ENCODE peak calls at places on chromosomes 6 and 20, in eight cellular contexts. One of them, this sample, is unnamed. For H3K36me3 and H3K9me3, the result is how much of the 10 kb centered on the place peaks cover.

GRCh38 chr6:170444056-170444505 is 109.0 kb downstream of the PSMB1 start:
- DNase-seq in heart right ventricle: no peak
- DNase-seq in lower lobe of right lung: no peak
- DNase-seq in right atrium auricular region: no peak
- DNase-seq in ascending aorta: no peak
- DNase-seq in PC-3: no peak
- DNase-seq in OCI-LY7: no peak
- DNase-seq in HCT116: no peak
- DNase-seq in this sample: no peak

GRCh38 chr6:114342086-114342825 is 567 bp downstream of the HS3ST5 start:
- DNase-seq in PC-3: peak
- DNase-seq in ascending aorta: no peak
- DNase-seq in OCI-LY7: no peak
- DNase-seq in HCT116: no peak
- DNase-seq in right atrium auricular region: no peak
- DNase-seq in lower lobe of right lung: peak
- DNase-seq in heart right ventricle: no peak
- DNase-seq in this sample: peak

GRCh38 chr6:7390218-7390878 is 740 bp downstream of the RIOK1 start:
- DNase-seq in right atrium auricular region: no peak
- DNase-seq in HCT116: no peak
- DNase-seq in OCI-LY7: peak
- DNase-seq in PC-3: no peak
- DNase-seq in heart right ventricle: no peak
- DNase-seq in lower lobe of right lung: no peak
- DNase-seq in ascending aorta: no peak
- DNase-seq in this sample: no peak

GRCh38 chr6:56652231-56652630 is 9.5 kb upstream of the DST start:
- DNase-seq in heart right ventricle: no peak
- DNase-seq in PC-3: peak
- DNase-seq in OCI-LY7: no peak
- DNase-seq in HCT116: no peak
- DNase-seq in right atrium auricular region: no peak
- DNase-seq in ascending aorta: no peak
- DNase-seq in lower lobe of right lung: no peak
- DNase-seq in this sample: no peak

GRCh38 chr6:97240222-97240621 is 42.8 kb downstream of the MMS22L start:
- DNase-seq in OCI-LY7: no peak
- DNase-seq in ascending aorta: no peak
- DNase-seq in lower lobe of right lung: no peak
- DNase-seq in HCT116: no peak
- DNase-seq in right atrium auricular region: no peak
- DNase-seq in PC-3: peak
- DNase-seq in heart right ventricle: no peak
- DNase-seq in this sample: no peak

GRCh38 chr20:44856847-44857448 is 28.6 kb upstream of the YWHAB start:
- DNase-seq in heart right ventricle: no peak
- DNase-seq in HCT116: no peak
- DNase-seq in right atrium auricular region: no peak
- DNase-seq in PC-3: peak
- DNase-seq in lower lobe of right lung: no peak
- DNase-seq in OCI-LY7: peak
- DNase-seq in ascending aorta: no peak
- DNase-seq in this sample: no peak

GRCh38 chr20:9689041-9689440 is 149.8 kb downstream of the PAK5 start:
- DNase-seq in OCI-LY7: no peak
- DNase-seq in right atrium auricular region: no peak
- DNase-seq in heart right ventricle: no peak
- DNase-seq in ascending aorta: no peak
- DNase-seq in HCT116: no peak
- DNase-seq in PC-3: no peak
- DNase-seq in lower lobe of right lung: no peak
- DNase-seq in this sample: no peak

GRCh38 chr20:62143118-62143975 is at the start of the genes PSMA7 and SS18L1:
- DNase-seq in heart right ventricle: peak
- DNase-seq in ascending aorta: no peak
- DNase-seq in right atrium auricular region: peak
- DNase-seq in lower lobe of right lung: peak
- DNase-seq in PC-3: peak
- DNase-seq in HCT116: peak
- DNase-seq in OCI-LY7: peak
- DNase-seq in this sample: peak

GRCh38 chr6:30781697-30782424 is 37.5 kb upstream of the IER3 start:
- DNase-seq in right atrium auricular region: peak
- DNase-seq in ascending aorta: peak
- DNase-seq in heart right ventricle: peak
- DNase-seq in OCI-LY7: no peak
- DNase-seq in HCT116: peak
- DNase-seq in PC-3: peak
- DNase-seq in lower lobe of right lung: peak
- DNase-seq in this sample: peak

GRCh38 chr6:1819007-1819406 is 209.3 kb downstream of the FOXC1 start:
- DNase-seq in HCT116: no peak
- DNase-seq in right atrium auricular region: no peak
- DNase-seq in lower lobe of right lung: no peak
- DNase-seq in heart right ventricle: no peak
- DNase-seq in OCI-LY7: no peak
- DNase-seq in PC-3: no peak
- DNase-seq in ascending aorta: no peak
- DNase-seq in this sample: no peak

GRCh38 chr20:1122388-1123315 is 4.2 kb downstream of the PSMF1 start:
- DNase-seq in HCT116: no peak
- DNase-seq in OCI-LY7: no peak
- DNase-seq in ascending aorta: no peak
- DNase-seq in lower lobe of right lung: peak
- DNase-seq in right atrium auricular region: no peak
- DNase-seq in heart right ventricle: peak
- DNase-seq in PC-3: peak
- DNase-seq in this sample: peak
- H3K4me3 ChIP-seq in HCT116: no peak
- H3K4me3 ChIP-seq in OCI-LY7: no peak
- H3K4me3 ChIP-seq in ascending aorta: no peak
- H3K4me3 ChIP-seq in lower lobe of right lung: peak
- H3K4me3 ChIP-seq in right atrium auricular region: no peak
- H3K4me3 ChIP-seq in heart right ventricle: peak
- H3K4me3 ChIP-seq in PC-3: no peak
- H3K4me3 ChIP-seq in this sample: no peak

GRCh38 chr6:157928428-157928827 is 53.2 kb upstream of the SYNJ2 start:
- DNase-seq in ascending aorta: no peak
- DNase-seq in OCI-LY7: no peak
- DNase-seq in lower lobe of right lung: no peak
- DNase-seq in HCT116: no peak
- DNase-seq in right atrium auricular region: no peak
- DNase-seq in heart right ventricle: no peak
- DNase-seq in PC-3: no peak
- DNase-seq in this sample: no peak

GRCh38 chr6:157925771-157926170 is 55.9 kb upstream of the SYNJ2 start:
- DNase-seq in right atrium auricular region: no peak
- DNase-seq in OCI-LY7: no peak
- DNase-seq in PC-3: no peak
- DNase-seq in heart right ventricle: no peak
- DNase-seq in lower lobe of right lung: no peak
- DNase-seq in ascending aorta: no peak
- DNase-seq in HCT116: no peak
- DNase-seq in this sample: no peak

GRCh38 chr6:157929765-157930319 is 51.8 kb upstream of the SYNJ2 start:
- DNase-seq in ascending aorta: no peak
- DNase-seq in heart right ventricle: no peak
- DNase-seq in right atrium auricular region: no peak
- DNase-seq in lower lobe of right lung: no peak
- DNase-seq in OCI-LY7: no peak
- DNase-seq in PC-3: no peak
- DNase-seq in HCT116: no peak
- DNase-seq in this sample: no peak

GRCh38 chr6:157929076-157929475 is 52.6 kb upstream of the SYNJ2 start:
- DNase-seq in PC-3: no peak
- DNase-seq in HCT116: no peak
- DNase-seq in ascending aorta: no peak
- DNase-seq in lower lobe of right lung: no peak
- DNase-seq in OCI-LY7: no peak
- DNase-seq in right atrium auricular region: no peak
- DNase-seq in heart right ventricle: no peak
- DNase-seq in this sample: no peak
- H3K36me3 ChIP-seq in PC-3: under half
- H3K36me3 ChIP-seq in HCT116: under half
- H3K36me3 ChIP-seq in ascending aorta: half or more
- H3K36me3 ChIP-seq in lower lobe of right lung: half or more
- H3K36me3 ChIP-seq in OCI-LY7: under half
- H3K36me3 ChIP-seq in right atrium auricular region: half or more
- H3K36me3 ChIP-seq in heart right ventricle: half or more
- H3K36me3 ChIP-seq in this sample: under half

GRCh38 chr6:61044011-61044410 is 1242.0 kb downstream of the KHDRBS2 start:
- DNase-seq in HCT116: no peak
- DNase-seq in heart right ventricle: no peak
- DNase-seq in ascending aorta: no peak
- DNase-seq in lower lobe of right lung: no peak
- DNase-seq in OCI-LY7: no peak
- DNase-seq in PC-3: no peak
- DNase-seq in right atrium auricular region: no peak
- DNase-seq in this sample: no peak
- H3K9me3 ChIP-seq in HCT116: under half
- H3K9me3 ChIP-seq in heart right ventricle: under half
- H3K9me3 ChIP-seq in ascending aorta: under half
- H3K9me3 ChIP-seq in lower lobe of right lung: under half
- H3K9me3 ChIP-seq in OCI-LY7: under half
- H3K9me3 ChIP-seq in PC-3: under half
- H3K9me3 ChIP-seq in right atrium auricular region: under half
- H3K9me3 ChIP-seq in this sample: under half

DNA sequence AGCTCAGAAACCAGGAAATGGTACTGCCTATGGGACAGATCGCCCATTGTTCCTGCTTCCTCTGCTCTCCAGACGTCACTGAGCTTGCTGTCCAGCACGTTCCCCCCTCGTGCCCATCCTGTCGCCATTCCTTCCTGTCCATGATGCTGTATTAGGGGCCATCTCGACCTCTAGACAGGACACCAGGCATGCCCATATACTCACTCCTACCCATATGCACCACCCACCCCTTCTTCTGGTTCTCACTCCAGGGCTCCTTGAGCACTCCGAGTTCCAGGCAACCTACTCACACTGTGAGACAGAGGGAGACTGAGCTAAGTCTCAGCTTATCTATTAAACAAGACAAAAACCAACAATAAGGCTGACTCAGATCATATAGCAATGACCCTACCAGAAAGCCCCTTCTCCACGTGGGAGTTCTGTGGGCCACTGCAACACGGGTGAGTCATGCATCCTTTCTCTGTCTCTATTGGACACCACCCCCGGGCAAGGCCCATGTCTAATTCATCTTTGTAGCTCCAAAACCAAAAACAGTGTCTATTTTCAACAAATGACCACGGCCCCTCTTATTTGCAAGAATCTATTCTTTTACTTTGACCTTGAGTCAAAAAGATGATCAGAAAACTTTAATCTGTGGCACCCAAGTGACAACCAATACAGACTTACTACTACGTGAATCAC is 65.7 kb downstream of the PSMG4 start:
- DNase-seq in heart right ventricle: peak
- DNase-seq in OCI-LY7: no peak
- DNase-seq in lower lobe of right lung: no peak
- DNase-seq in right atrium auricular region: no peak
- DNase-seq in ascending aorta: no peak
- DNase-seq in PC-3: peak
- DNase-seq in HCT116: no peak
- DNase-seq in this sample: no peak
- H3K4me3 ChIP-seq in heart right ventricle: no peak
- H3K4me3 ChIP-seq in OCI-LY7: no peak
- H3K4me3 ChIP-seq in lower lobe of right lung: no peak
- H3K4me3 ChIP-seq in right atrium auricular region: no peak
- H3K4me3 ChIP-seq in ascending aorta: no peak
- H3K4me3 ChIP-seq in PC-3: no peak
- H3K4me3 ChIP-seq in HCT116: no peak
- H3K4me3 ChIP-seq in this sample: no peak

DNA sequence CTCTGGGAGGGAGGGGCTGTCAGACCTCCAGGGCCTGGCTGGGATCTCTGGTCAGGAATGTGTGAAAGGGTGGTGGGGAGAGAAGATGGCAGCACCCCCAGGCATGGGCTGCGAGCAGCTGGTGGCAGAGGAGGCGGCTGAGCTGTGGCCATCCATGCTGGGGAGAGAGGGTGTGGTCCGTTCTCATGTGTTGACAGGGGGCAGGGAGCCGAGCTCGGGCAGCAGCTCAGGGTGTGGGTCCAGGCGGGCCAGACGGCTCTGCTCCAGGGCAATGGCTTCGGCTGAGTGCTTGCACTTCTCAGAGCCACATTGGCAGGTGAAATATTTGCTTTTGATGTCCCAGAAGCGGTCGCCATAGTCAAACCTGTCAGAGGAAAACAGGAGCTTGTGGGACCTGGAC is 1.1 kb upstream of the SLC44A4 start:
- DNase-seq in HCT116: no peak
- DNase-seq in lower lobe of right lung: no peak
- DNase-seq in ascending aorta: no peak
- DNase-seq in right atrium auricular region: no peak
- DNase-seq in heart right ventricle: no peak
- DNase-seq in OCI-LY7: no peak
- DNase-seq in PC-3: no peak
- DNase-seq in this sample: peak
- H3K36me3 ChIP-seq in HCT116: under half
- H3K36me3 ChIP-seq in lower lobe of right lung: half or more
- H3K36me3 ChIP-seq in ascending aorta: under half
- H3K36me3 ChIP-seq in right atrium auricular region: half or more
- H3K36me3 ChIP-seq in heart right ventricle: half or more
- H3K36me3 ChIP-seq in OCI-LY7: half or more
- H3K36me3 ChIP-seq in PC-3: under half
- H3K36me3 ChIP-seq in this sample: under half

GRCh38 chr6:168387426-168387825 is 53.6 kb upstream of the SMOC2 start:
- DNase-seq in ascending aorta: no peak
- DNase-seq in PC-3: no peak
- DNase-seq in HCT116: no peak
- DNase-seq in lower lobe of right lung: no peak
- DNase-seq in right atrium auricular region: no peak
- DNase-seq in heart right ventricle: no peak
- DNase-seq in OCI-LY7: no peak
- DNase-seq in this sample: no peak
- H3K9me3 ChIP-seq in ascending aorta: under half
- H3K9me3 ChIP-seq in PC-3: under half
- H3K9me3 ChIP-seq in HCT116: under half
- H3K9me3 ChIP-seq in lower lobe of right lung: under half
- H3K9me3 ChIP-seq in right atrium auricular region: under half
- H3K9me3 ChIP-seq in heart right ventricle: under half
- H3K9me3 ChIP-seq in OCI-LY7: under half
- H3K9me3 ChIP-seq in this sample: under half

GRCh38 chr6:43248107-43248506 is 4.8 kb downstream of the TTBK1 start:
- DNase-seq in lower lobe of right lung: no peak
- DNase-seq in HCT116: no peak
- DNase-seq in PC-3: no peak
- DNase-seq in right atrium auricular region: no peak
- DNase-seq in OCI-LY7: no peak
- DNase-seq in ascending aorta: no peak
- DNase-seq in heart right ventricle: no peak
- DNase-seq in this sample: no peak
- H3K4me3 ChIP-seq in lower lobe of right lung: peak
- H3K4me3 ChIP-seq in HCT116: no peak
- H3K4me3 ChIP-seq in PC-3: no peak
- H3K4me3 ChIP-seq in right atrium auricular region: peak
- H3K4me3 ChIP-seq in OCI-LY7: peak
- H3K4me3 ChIP-seq in ascending aorta: peak
- H3K4me3 ChIP-seq in heart right ventricle: no peak
- H3K4me3 ChIP-seq in this sample: no peak

This sample was measured in mucosa of descending colon.